ENCODE peak calls at places on chromosomes 5 and 9, in five cellular contexts. Z, W, M, X and F are unnamed samples.
A peak's percentile ranks its signal among the peaks of the same experiment; 100 is the strongest.

GRCh38 chr5:139677404-139678282 is 29.5 kb downstream of the CXXC5 start:
- DNase-seq in Z (no peak), W (no peak), M (no peak), X (no peak), F (no peak)

GRCh38 chr5:136104311-136104975 is 28.2 kb upstream of the SMAD5 start:
- DNase-seq in Z (no peak), W (no peak), M (no peak), X (peak; percentile 29), F (no peak)

GRCh38 chr9:34611811-34612787 is at the start of gene RPP25L:
- DNase-seq in Z (peak; percentile 78), W (no peak), M (peak; percentile 62), X (peak; percentile 83), F (peak; percentile 97)

GRCh38 chr5:34599471-34600117 is 56.5 kb upstream of the RAI14 start:
- DNase-seq in Z (peak; percentile 50), W (no peak), M (peak; percentile 10), X (no peak), F (no peak)

GRCh38 chr5:35233601-35234000 is 3.3 kb upstream of the PRLR start:
- DNase-seq in Z (no peak), W (no peak), M (no peak), X (no peak), F (no peak)

GRCh38 chr5:123182072-123182471 is 93.0 kb downstream of the PRDM6 start:
- DNase-seq in Z (no peak), W (no peak), M (no peak), X (no peak), F (no peak)

GRCh38 chr5:179261301-179262125 is 83.7 kb downstream of the ADAMTS2 start:
- DNase-seq in Z (peak; percentile 27), W (no peak), M (peak; percentile 75), X (no peak), F (peak; percentile 56)

GRCh38 chr5:128169369-128170017 is 85.9 kb downstream of the SLC12A2 start:
- DNase-seq in Z (no peak), W (no peak), M (no peak), X (no peak), F (no peak)

GRCh38 chr9:116156621-116157314 is 3.2 kb downstream of the PAPPA start:
- DNase-seq in Z (peak; percentile 85), W (no peak), M (no peak), X (peak; percentile 63), F (no peak)

GRCh38 chr9:122099271-122099869 is 6.3 kb upstream of the TTLL11 start:
- DNase-seq in Z (peak; percentile 69), W (no peak), M (peak; percentile 60), X (peak; percentile 60), F (peak; percentile 74)

GRCh38 chr9:137878146-137878941 is 762 bp downstream of the CACNA1B start:
- DNase-seq in Z (no peak), W (no peak), M (no peak), X (peak; percentile 30), F (no peak)

GRCh38 chr9:88460583-88461332 is 72.5 kb downstream of the SPIN1 start:
- DNase-seq in Z (peak; percentile 21), W (no peak), M (no peak), X (no peak), F (no peak)

GRCh38 chr9:134208310-134208841 is 44.0 kb upstream of the RNU6ATAC start:
- DNase-seq in Z (no peak), W (no peak), M (no peak), X (no peak), F (no peak)

GRCh38 chr9:108994695-108995094 is 18.6 kb downstream of the CTNNAL1 start:
- DNase-seq in Z (no peak), W (no peak), M (no peak), X (peak; percentile 95), F (peak; percentile 63)

GRCh38 chr9:137147793-137148160 is 8.8 kb downstream of the GRIN1 start:
- DNase-seq in Z (no peak), W (no peak), M (no peak), X (no peak), F (no peak)

GRCh38 chr5:150352531-150353394 is 4.7 kb upstream of the TCOF1 start:
- DNase-seq in Z (no peak), W (no peak), M (no peak), X (no peak), F (no peak)

GRCh38 chr5:14153932-14154646 is 10.9 kb downstream of the TRIO start:
- DNase-seq in Z (peak; percentile 57), W (no peak), M (no peak), X (peak; percentile 97), F (no peak)

GRCh38 chr9:18393340-18394130 is 80.4 kb upstream of the ADAMTSL1 start:
- DNase-seq in Z (peak; percentile 88), W (no peak), M (peak; percentile 1), X (peak; percentile 98), F (peak; percentile 29)

GRCh38 chr9:108618906-108619550 is 236.8 kb downstream of the ACTL7B start:
- DNase-seq in Z (no peak), W (no peak), M (no peak), X (no peak), F (no peak)

GRCh38 chr5:35416217-35416988 is 186.1 kb upstream of the PRLR start:
- DNase-seq in Z (no peak), W (no peak), M (peak; percentile 73), X (no peak), F (no peak)

GRCh38 chr9:34252670-34253459 is 74.0 kb downstream of the UBAP1 start:
- DNase-seq in Z (peak; percentile 67), W (no peak), M (peak; percentile 50), X (peak; percentile 52), F (peak; percentile 81)

GRCh38 chr5:135227064-135228022 is 171.7 kb downstream of the MACROH2A1 start:
- DNase-seq in Z (no peak), W (no peak), M (peak; percentile 25), X (no peak), F (no peak)

GRCh38 chr5:126271141-126271540 is 152.1 kb upstream of the GRAMD2B start:
- DNase-seq in Z (no peak), W (no peak), M (no peak), X (no peak), F (no peak)

GRCh38 chr5:119367502-119368237 is 11.9 kb downstream of the TNFAIP8 start:
- DNase-seq in Z (no peak), W (peak; percentile 81), M (peak; percentile 39), X (peak; percentile 75), F (no peak)

GRCh38 chr9:113899205-113899604 is 23.1 kb downstream of the ZNF618 start:
- DNase-seq in Z (no peak), W (no peak), M (no peak), X (no peak), F (no peak)

GRCh38 chr9:129170229-129170628 is 7.8 kb downstream of the IER5L start:
- DNase-seq in Z (no peak), W (no peak), M (no peak), X (peak; percentile 17), F (peak; percentile 29)

GRCh38 chr5:169980418-169981053 is at the start of gene INSYN2B:
- DNase-seq in Z (peak; percentile 86), W (no peak), M (peak; percentile 39), X (peak; percentile 96), F (peak; percentile 71)

GRCh38 chr5:143262393-143263174 is 140.9 kb downstream of the NR3C1 start:
- DNase-seq in Z (peak; percentile 71), W (peak; percentile 48), M (peak; percentile 27), X (peak; percentile 54), F (peak; percentile 16)

GRCh38 chr5:148474025-148474511 is 90.3 kb downstream of the FBXO38 start:
- DNase-seq in Z (no peak), W (no peak), M (no peak), X (peak; percentile 88), F (no peak)

GRCh38 chr5:169650701-169651331 is 13.7 kb downstream of the DOCK2 start:
- DNase-seq in Z (peak; percentile 29), W (peak; percentile 76), M (no peak), X (peak; percentile 65), F (peak; percentile 65)

GRCh38 chr9:114001410-114001685 is 76.8 kb downstream of the AMBP start:
- DNase-seq in Z (no peak), W (no peak), M (no peak), X (no peak), F (no peak)

GRCh38 chr5:75756991-75757390 is 39.8 kb upstream of the POC5 start:
- DNase-seq in Z (no peak), W (no peak), M (no peak), X (no peak), F (no peak)

GRCh38 chr9:76576344-76576743 is 117.4 kb downstream of the GCNT1 start:
- DNase-seq in Z (no peak), W (peak; percentile 51), M (no peak), X (no peak), F (peak; percentile 99)

GRCh38 chr5:150783422-150783928 is 4.9 kb downstream of the SMIM3 start:
- DNase-seq in Z (no peak), W (peak; percentile 52), M (no peak), X (peak; percentile 81), F (peak; percentile 94)

GRCh38 chr5:17212996-17213395 is 4.4 kb upstream of the BASP1 start:
- DNase-seq in Z (no peak), W (no peak), M (no peak), X (no peak), F (no peak)

GRCh38 chr9:117487555-117488175 is 72.8 kb upstream of the ASTN2 start:
- DNase-seq in Z (peak; percentile 71), W (peak; percentile 7), M (peak; percentile 72), X (peak; percentile 64), F (peak; percentile 72)
- TF ChIP-seq MYC in Z (no peak), W (no peak), M (peak; percentile 56), X (no peak), F (no peak)

GRCh38 chr5:157708866-157709265 is 22.4 kb upstream of the THG1L start:
- DNase-seq in Z (no peak), W (no peak), M (no peak), X (no peak), F (no peak)
- TF ChIP-seq MAX in Z (no peak), W (no peak), M (no peak), X (no peak), F (no peak)

GRCh38 chr5:111194925-111195324 is 29.3 kb upstream of the CAMK4 start:
- DNase-seq in Z (no peak), W (no peak), M (no peak), X (no peak), F (no peak)

GRCh38 chr5:111201705-111202104 is 22.5 kb upstream of the CAMK4 start:
- DNase-seq in Z (no peak), W (no peak), M (no peak), X (no peak), F (no peak)

GRCh38 chr5:111198281-111198948 is 25.8 kb upstream of the CAMK4 start:
- DNase-seq in Z (no peak), W (no peak), M (no peak), X (no peak), F (no peak)

GRCh38 chr5:111197523-111197922 is 26.7 kb upstream of the CAMK4 start:
- DNase-seq in Z (no peak), W (no peak), M (peak; percentile 44), X (no peak), F (no peak)

DNA sequence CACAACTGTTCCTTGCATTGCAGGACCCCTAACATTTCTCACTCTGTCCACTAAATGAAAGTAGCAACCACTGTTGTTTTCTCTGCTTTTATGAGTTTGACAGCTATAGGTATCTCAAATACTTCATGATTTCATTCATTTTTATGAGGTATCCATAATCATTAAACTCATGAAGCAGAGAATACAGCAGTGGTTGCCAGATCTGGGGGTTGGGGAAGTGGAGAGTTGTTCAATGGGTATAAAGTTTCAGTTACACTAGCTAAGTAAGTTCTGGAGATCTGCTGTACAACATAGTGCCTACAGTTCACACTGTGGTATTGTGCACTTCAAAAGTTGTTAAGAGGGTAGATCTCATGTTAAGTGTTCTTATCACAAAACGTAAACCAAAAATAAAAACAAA is 23.4 kb upstream of the CAMK4 start:
- DNase-seq in Z (no peak), W (no peak), M (no peak), X (no peak), F (no peak)
- H3K4me3 ChIP-seq in Z (no peak overlapping the region), W (no peak overlapping the region), M (no peak overlapping the region), X (no peak overlapping the region), F (no peak overlapping the region)

GRCh38 chr9:2461886-2462285 is 159.7 kb upstream of the VLDLR start:
- DNase-seq in Z (no peak), W (no peak), M (no peak), X (no peak), F (no peak)
- TF ChIP-seq MYC in Z (no peak), W (no peak), M (no peak), X (no peak), F (no peak)